ENCODE peak calls at places on chromosomes 7 and 10, in seven cellular contexts. One of them, this sample, is unnamed.

GRCh38 chr10:96369890-96370574 is 11.2 kb upstream of the OPALIN start:
- DNase-seq in K562: peak
- DNase-seq in HCT116: no peak
- DNase-seq in HepG2: no peak
- DNase-seq in GM12891: no peak
- DNase-seq in tibial nerve: no peak
- DNase-seq in A549: peak
- DNase-seq in this sample: no peak

GRCh38 chr7:38822556-38822955 is 86.4 kb downstream of the VPS41 start:
- DNase-seq in HCT116: no peak
- DNase-seq in K562: peak
- DNase-seq in A549: peak
- DNase-seq in HepG2: no peak
- DNase-seq in tibial nerve: no peak
- DNase-seq in GM12891: no peak
- DNase-seq in this sample: peak

GRCh38 chr10:21927601-21928000 is 75.9 kb downstream of the DNAJC1 start:
- DNase-seq in tibial nerve: no peak
- DNase-seq in HepG2: no peak
- DNase-seq in GM12891: no peak
- DNase-seq in K562: no peak
- DNase-seq in HCT116: no peak
- DNase-seq in A549: no peak
- DNase-seq in this sample: no peak

GRCh38 chr7:36208406-36208805 is 55.4 kb downstream of the EEPD1 start:
- DNase-seq in GM12891: no peak
- DNase-seq in HepG2: no peak
- DNase-seq in K562: no peak
- DNase-seq in HCT116: no peak
- DNase-seq in tibial nerve: no peak
- DNase-seq in A549: no peak
- DNase-seq in this sample: no peak

GRCh38 chr10:125812128-125812527 is 10.9 kb downstream of the UROS start:
- DNase-seq in A549: peak
- DNase-seq in GM12891: no peak
- DNase-seq in HepG2: no peak
- DNase-seq in tibial nerve: no peak
- DNase-seq in HCT116: no peak
- DNase-seq in K562: no peak
- DNase-seq in this sample: peak

GRCh38 chr10:28541695-28542365 is 8.9 kb downstream of the WAC start:
- DNase-seq in A549: no peak
- DNase-seq in HCT116: no peak
- DNase-seq in K562: no peak
- DNase-seq in GM12891: no peak
- DNase-seq in HepG2: no peak
- DNase-seq in tibial nerve: no peak
- DNase-seq in this sample: no peak

GRCh38 chr7:120741371-120742042 is 116.4 kb downstream of the TSPAN12 start:
- DNase-seq in GM12891: no peak
- DNase-seq in tibial nerve: no peak
- DNase-seq in HCT116: no peak
- DNase-seq in K562: no peak
- DNase-seq in A549: no peak
- DNase-seq in HepG2: no peak
- DNase-seq in this sample: no peak

GRCh38 chr10:60992661-60993060 is 48.7 kb upstream of the RHOBTB1 start:
- DNase-seq in HepG2: no peak
- DNase-seq in A549: no peak
- DNase-seq in HCT116: no peak
- DNase-seq in GM12891: no peak
- DNase-seq in K562: no peak
- DNase-seq in tibial nerve: no peak
- DNase-seq in this sample: no peak

GRCh38 chr10:110671788-110672579 is 27.8 kb downstream of the RBM20 start:
- DNase-seq in HCT116: peak
- DNase-seq in K562: peak
- DNase-seq in GM12891: peak
- DNase-seq in tibial nerve: peak
- DNase-seq in HepG2: peak
- DNase-seq in A549: peak
- DNase-seq in this sample: peak

GRCh38 chr7:2729893-2730716 is 42.1 kb downstream of the AMZ1 start:
- DNase-seq in A549: no peak
- DNase-seq in HCT116: no peak
- DNase-seq in tibial nerve: no peak
- DNase-seq in HepG2: no peak
- DNase-seq in K562: no peak
- DNase-seq in GM12891: no peak
- DNase-seq in this sample: no peak

GRCh38 chr10:33974976-33975478 is 640.6 kb upstream of the NRP1 start:
- DNase-seq in HepG2: no peak
- DNase-seq in GM12891: no peak
- DNase-seq in HCT116: no peak
- DNase-seq in K562: no peak
- DNase-seq in tibial nerve: no peak
- DNase-seq in A549: no peak
- DNase-seq in this sample: no peak

GRCh38 chr7:139029353-139029752 is 6.5 kb downstream of the ZC3HAV1L start:
- DNase-seq in HCT116: no peak
- DNase-seq in K562: no peak
- DNase-seq in GM12891: no peak
- DNase-seq in A549: no peak
- DNase-seq in tibial nerve: no peak
- DNase-seq in HepG2: peak
- DNase-seq in this sample: no peak
- TF ChIP-seq POLR2A in HCT116: no peak
- TF ChIP-seq POLR2A in K562: no peak
- TF ChIP-seq POLR2A in GM12891: no peak
- TF ChIP-seq POLR2A in A549: no peak
- TF ChIP-seq POLR2A in tibial nerve: no peak
- TF ChIP-seq POLR2A in HepG2: no peak
- TF ChIP-seq POLR2A in this sample: no peak

GRCh38 chr7:100827330-100828226 is at the start of gene EPHB4:
- DNase-seq in K562: peak
- DNase-seq in HCT116: peak
- DNase-seq in GM12891: peak
- DNase-seq in tibial nerve: peak
- DNase-seq in A549: peak
- DNase-seq in HepG2: peak
- DNase-seq in this sample: peak
- TF ChIP-seq POLR2A in K562: peak
- TF ChIP-seq POLR2A in HCT116: peak
- TF ChIP-seq POLR2A in GM12891: no peak
- TF ChIP-seq POLR2A in tibial nerve: no peak
- TF ChIP-seq POLR2A in A549: peak
- TF ChIP-seq POLR2A in HepG2: peak
- TF ChIP-seq POLR2A in this sample: peak

GRCh38 chr10:72227826-72228225 is 11.8 kb upstream of the ASCC1 start:
- DNase-seq in tibial nerve: no peak
- DNase-seq in HepG2: no peak
- DNase-seq in K562: no peak
- DNase-seq in GM12891: no peak
- DNase-seq in A549: no peak
- DNase-seq in HCT116: no peak
- DNase-seq in this sample: no peak

GRCh38 chr10:72221278-72221677 is 5.2 kb upstream of the ASCC1 start:
- DNase-seq in A549: no peak
- DNase-seq in tibial nerve: no peak
- DNase-seq in HCT116: no peak
- DNase-seq in K562: no peak
- DNase-seq in GM12891: no peak
- DNase-seq in HepG2: no peak
- DNase-seq in this sample: no peak

GRCh38 chr10:72226418-72227027 is 10.4 kb upstream of the ASCC1 start:
- DNase-seq in tibial nerve: no peak
- DNase-seq in HCT116: no peak
- DNase-seq in K562: no peak
- DNase-seq in A549: no peak
- DNase-seq in HepG2: no peak
- DNase-seq in GM12891: no peak
- DNase-seq in this sample: no peak

GRCh38 chr10:72220637-72221036 is 4.6 kb upstream of the ASCC1 start:
- DNase-seq in GM12891: no peak
- DNase-seq in HCT116: no peak
- DNase-seq in tibial nerve: no peak
- DNase-seq in K562: no peak
- DNase-seq in HepG2: no peak
- DNase-seq in A549: no peak
- DNase-seq in this sample: no peak

GRCh38 chr10:72223743-72224101 is 7.6 kb upstream of the ASCC1 start:
- DNase-seq in HepG2: no peak
- DNase-seq in GM12891: no peak
- DNase-seq in K562: no peak
- DNase-seq in tibial nerve: no peak
- DNase-seq in A549: no peak
- DNase-seq in HCT116: no peak
- DNase-seq in this sample: no peak
- TF ChIP-seq POLR2A in HepG2: no peak
- TF ChIP-seq POLR2A in GM12891: no peak
- TF ChIP-seq POLR2A in K562: no peak
- TF ChIP-seq POLR2A in tibial nerve: no peak
- TF ChIP-seq POLR2A in A549: no peak
- TF ChIP-seq POLR2A in HCT116: no peak
- TF ChIP-seq POLR2A in this sample: no peak

GRCh38 chr7:131109757-131110293 is 217.9 kb upstream of the MKLN1 start:
- DNase-seq in HepG2: peak
- DNase-seq in HCT116: no peak
- DNase-seq in GM12891: no peak
- DNase-seq in K562: peak
- DNase-seq in tibial nerve: peak
- DNase-seq in A549: peak
- DNase-seq in this sample: peak

GRCh38 chr7:131109011-131109756 is 218.5 kb upstream of the MKLN1 start:
- DNase-seq in A549: no peak
- DNase-seq in tibial nerve: no peak
- DNase-seq in HCT116: no peak
- DNase-seq in HepG2: no peak
- DNase-seq in K562: peak
- DNase-seq in GM12891: no peak
- DNase-seq in this sample: no peak

GRCh38 chr7:131111792-131112191 is 215.9 kb upstream of the MKLN1 start:
- DNase-seq in HepG2: no peak
- DNase-seq in tibial nerve: no peak
- DNase-seq in A549: no peak
- DNase-seq in HCT116: no peak
- DNase-seq in K562: no peak
- DNase-seq in GM12891: no peak
- DNase-seq in this sample: no peak

GRCh38 chr7:131111081-131111576 is 216.5 kb upstream of the MKLN1 start:
- DNase-seq in K562: peak
- DNase-seq in GM12891: no peak
- DNase-seq in A549: peak
- DNase-seq in HCT116: no peak
- DNase-seq in HepG2: no peak
- DNase-seq in tibial nerve: peak
- DNase-seq in this sample: peak

DNA sequence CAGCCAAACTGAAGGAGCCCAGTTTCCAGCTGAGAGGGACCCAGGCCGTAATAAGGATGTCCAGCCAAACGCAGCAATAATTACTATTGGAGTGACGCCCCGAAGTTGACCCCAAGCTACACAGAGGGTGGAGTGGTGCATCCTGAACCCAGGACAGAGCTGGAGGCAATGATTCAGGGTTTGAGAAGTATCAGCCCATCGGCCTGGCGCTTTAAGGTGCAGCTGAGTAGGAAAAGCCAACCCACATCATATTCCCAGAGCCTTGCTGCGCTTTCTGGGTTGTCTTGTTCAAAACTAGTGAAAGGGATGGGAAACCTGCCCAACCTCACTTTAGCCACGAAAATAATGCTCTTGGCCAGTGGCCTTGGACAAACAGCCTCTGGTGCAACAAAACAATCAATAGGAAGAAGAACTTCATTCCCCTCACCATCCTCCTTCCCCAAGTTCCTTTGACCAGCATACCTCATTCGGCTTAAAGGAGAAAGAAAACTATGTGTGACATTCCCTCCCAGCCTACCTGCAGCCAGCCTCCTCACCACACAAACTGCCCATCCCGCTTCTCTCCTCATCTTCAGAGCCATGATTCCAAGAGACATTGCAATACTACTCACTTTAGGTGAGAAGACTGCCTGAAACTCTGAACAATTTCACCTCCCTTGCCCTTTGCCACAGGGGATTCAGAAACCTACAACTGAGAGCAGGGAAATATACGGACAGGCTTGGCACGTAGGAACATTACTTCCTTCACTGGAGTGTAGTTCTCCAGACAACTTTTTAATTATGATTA is 217.2 kb upstream of the MKLN1 start:
- DNase-seq in GM12891: no peak
- DNase-seq in K562: peak
- DNase-seq in tibial nerve: peak
- DNase-seq in HepG2: no peak
- DNase-seq in HCT116: no peak
- DNase-seq in A549: peak
- DNase-seq in this sample: peak
- TF ChIP-seq POLR2A in GM12891: peak
- TF ChIP-seq POLR2A in K562: no peak
- TF ChIP-seq POLR2A in tibial nerve: no peak
- TF ChIP-seq POLR2A in HepG2: no peak
- TF ChIP-seq POLR2A in HCT116: no peak
- TF ChIP-seq POLR2A in A549: no peak
- TF ChIP-seq POLR2A in this sample: no peak

GRCh38 chr10:112374724-112375541 is 1.0 kb downstream of the ACSL5 start:
- DNase-seq in tibial nerve: no peak
- DNase-seq in K562: no peak
- DNase-seq in GM12891: peak
- DNase-seq in HCT116: peak
- DNase-seq in A549: no peak
- DNase-seq in HepG2: peak
- DNase-seq in this sample: peak
- TF ChIP-seq POLR2A in tibial nerve: no peak
- TF ChIP-seq POLR2A in K562: no peak
- TF ChIP-seq POLR2A in GM12891: no peak
- TF ChIP-seq POLR2A in HCT116: no peak
- TF ChIP-seq POLR2A in A549: no peak
- TF ChIP-seq POLR2A in HepG2: no peak
- TF ChIP-seq POLR2A in this sample: no peak

DNA sequence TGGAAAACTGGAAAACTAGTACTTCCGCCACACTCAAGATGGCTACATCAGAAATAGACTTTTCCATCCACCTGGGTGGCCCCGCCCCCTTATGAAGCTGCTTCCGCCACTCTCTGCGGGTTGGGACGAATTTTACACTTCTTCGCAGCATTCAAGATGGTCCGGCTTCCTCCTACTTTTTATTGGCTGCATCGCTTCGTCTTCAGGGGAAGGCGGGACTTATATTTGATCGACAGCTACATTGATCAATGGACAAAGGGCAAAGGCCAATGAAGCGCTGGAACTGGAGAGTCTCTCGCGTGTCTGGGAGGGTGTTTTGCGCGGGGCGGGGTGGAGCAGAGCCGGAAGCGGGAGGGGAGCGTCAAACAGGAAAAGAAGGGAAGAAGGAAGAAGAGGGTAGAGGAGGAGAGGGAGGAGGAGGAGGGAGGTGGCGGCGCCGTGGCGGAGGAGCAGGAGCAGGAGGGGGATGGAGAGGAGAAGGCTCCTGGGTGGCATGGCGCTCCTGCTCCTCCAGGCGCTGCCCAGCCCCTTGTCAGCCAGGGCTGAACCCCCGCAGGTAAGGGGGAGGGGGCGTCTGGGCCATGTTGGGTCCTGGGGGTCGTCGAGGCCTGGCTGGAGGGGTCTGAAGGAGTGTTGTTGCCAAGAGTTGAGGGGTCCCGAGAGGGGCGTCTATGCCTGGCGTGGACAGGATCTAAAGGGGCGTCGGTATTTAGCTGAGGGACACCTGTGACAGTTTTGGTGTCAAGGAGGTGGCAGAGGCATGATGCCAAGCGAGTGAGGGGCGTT is at the start of gene WBP1L:
- DNase-seq in HCT116: peak
- DNase-seq in HepG2: peak
- DNase-seq in K562: peak
- DNase-seq in tibial nerve: peak
- DNase-seq in A549: peak
- DNase-seq in GM12891: peak
- DNase-seq in this sample: peak
- TF ChIP-seq POLR2A in HCT116: no peak
- TF ChIP-seq POLR2A in HepG2: peak
- TF ChIP-seq POLR2A in K562: peak
- TF ChIP-seq POLR2A in tibial nerve: peak
- TF ChIP-seq POLR2A in A549: peak
- TF ChIP-seq POLR2A in GM12891: peak
- TF ChIP-seq POLR2A in this sample: peak

This sample was measured in erythroblast.